ENCODE peak calls at places on chromosome 7, in nine cellular contexts. One of them, this sample, is unnamed.
A peak's percentile ranks its signal among the peaks of the same experiment; 100 is the strongest.

GRCh38 chr7:81887098-81887497 is 117.3 kb upstream of the HGF start:
- DNase-seq in CD4-positive, alpha-beta T cell: no peak
- DNase-seq in tibial artery: no peak
- DNase-seq in psoas muscle: no peak
- DNase-seq in fibroblast of lung: peak; percentile 37
- DNase-seq in glutamatergic neuron: no peak
- DNase-seq in Peyer's patch: no peak
- DNase-seq in cardiac muscle cell: peak; percentile 48
- DNase-seq in CD8-positive, alpha-beta T cell: no peak
- DNase-seq in this sample: no peak

GRCh38 chr7:116802144-116802747 is 60.1 kb upstream of the CAPZA2 start:
- DNase-seq in CD4-positive, alpha-beta T cell: no peak
- DNase-seq in tibial artery: no peak
- DNase-seq in psoas muscle: no peak
- DNase-seq in fibroblast of lung: peak; percentile 86
- DNase-seq in glutamatergic neuron: no peak
- DNase-seq in Peyer's patch: no peak
- DNase-seq in cardiac muscle cell: no peak
- DNase-seq in CD8-positive, alpha-beta T cell: no peak
- DNase-seq in this sample: no peak

GRCh38 chr7:96332325-96332724 is 10.4 kb upstream of the SLC25A13 start:
- DNase-seq in CD4-positive, alpha-beta T cell: no peak
- DNase-seq in tibial artery: no peak
- DNase-seq in psoas muscle: no peak
- DNase-seq in fibroblast of lung: no peak
- DNase-seq in glutamatergic neuron: no peak
- DNase-seq in Peyer's patch: no peak
- DNase-seq in cardiac muscle cell: no peak
- DNase-seq in CD8-positive, alpha-beta T cell: no peak
- DNase-seq in this sample: no peak

GRCh38 chr7:30169585-30169978 is 34.8 kb downstream of the MTURN start:
- DNase-seq in CD4-positive, alpha-beta T cell: no peak
- DNase-seq in tibial artery: no peak
- DNase-seq in psoas muscle: peak; percentile 34
- DNase-seq in fibroblast of lung: peak; percentile 61
- DNase-seq in glutamatergic neuron: no peak
- DNase-seq in Peyer's patch: no peak
- DNase-seq in cardiac muscle cell: no peak
- DNase-seq in CD8-positive, alpha-beta T cell: no peak
- DNase-seq in this sample: no peak

GRCh38 chr7:25259487-25260243 is 31.4 kb upstream of the NPVF start:
- DNase-seq in CD4-positive, alpha-beta T cell: peak; percentile 52
- DNase-seq in tibial artery: peak; percentile 76
- DNase-seq in psoas muscle: peak; percentile 32
- DNase-seq in fibroblast of lung: peak; percentile 59
- DNase-seq in glutamatergic neuron: peak; percentile 63
- DNase-seq in Peyer's patch: peak; percentile 87
- DNase-seq in cardiac muscle cell: peak; percentile 88
- DNase-seq in CD8-positive, alpha-beta T cell: peak; percentile 42
- DNase-seq in this sample: peak; percentile 44

GRCh38 chr7:96589038-96589437 is 120.6 kb downstream of the SEM1 start:
- DNase-seq in CD4-positive, alpha-beta T cell: no peak
- DNase-seq in tibial artery: no peak
- DNase-seq in psoas muscle: no peak
- DNase-seq in fibroblast of lung: no peak
- DNase-seq in glutamatergic neuron: no peak
- DNase-seq in Peyer's patch: no peak
- DNase-seq in cardiac muscle cell: no peak
- DNase-seq in CD8-positive, alpha-beta T cell: no peak
- DNase-seq in this sample: no peak

GRCh38 chr7:129376076-129376777 is 58.0 kb upstream of the STRIP2 start:
- DNase-seq in CD4-positive, alpha-beta T cell: no peak
- DNase-seq in tibial artery: no peak
- DNase-seq in psoas muscle: no peak
- DNase-seq in fibroblast of lung: peak; percentile 13
- DNase-seq in glutamatergic neuron: peak; percentile 34
- DNase-seq in Peyer's patch: peak; percentile 82
- DNase-seq in cardiac muscle cell: peak; percentile 31
- DNase-seq in CD8-positive, alpha-beta T cell: peak; percentile 5
- DNase-seq in this sample: peak; percentile 50

GRCh38 chr7:26995664-26996063 is 100.1 kb downstream of the HOXA1 start:
- DNase-seq in CD4-positive, alpha-beta T cell: no peak
- DNase-seq in tibial artery: no peak
- DNase-seq in psoas muscle: no peak
- DNase-seq in fibroblast of lung: no peak
- DNase-seq in glutamatergic neuron: no peak
- DNase-seq in Peyer's patch: no peak
- DNase-seq in cardiac muscle cell: no peak
- DNase-seq in CD8-positive, alpha-beta T cell: no peak
- DNase-seq in this sample: no peak

GRCh38 chr7:31860925-31861324 is 173.9 kb downstream of the PPP1R17 start:
- DNase-seq in CD4-positive, alpha-beta T cell: no peak
- DNase-seq in tibial artery: no peak
- DNase-seq in psoas muscle: no peak
- DNase-seq in fibroblast of lung: peak; percentile 34
- DNase-seq in glutamatergic neuron: no peak
- DNase-seq in Peyer's patch: no peak
- DNase-seq in cardiac muscle cell: no peak
- DNase-seq in CD8-positive, alpha-beta T cell: no peak
- DNase-seq in this sample: no peak

GRCh38 chr7:26201261-26202018 is at the start of gene CBX3:
- DNase-seq in CD4-positive, alpha-beta T cell: peak; percentile 80
- DNase-seq in tibial artery: peak; percentile 95
- DNase-seq in psoas muscle: peak; percentile 91
- DNase-seq in fibroblast of lung: peak; percentile 71
- DNase-seq in glutamatergic neuron: peak; percentile 95
- DNase-seq in Peyer's patch: peak; percentile 97
- DNase-seq in cardiac muscle cell: peak; percentile 86
- DNase-seq in CD8-positive, alpha-beta T cell: peak; percentile 85
- DNase-seq in this sample: peak; percentile 76

GRCh38 chr7:156523447-156524048 is 117.0 kb upstream of the RNF32 start:
- DNase-seq in CD4-positive, alpha-beta T cell: no peak
- DNase-seq in tibial artery: no peak
- DNase-seq in psoas muscle: no peak
- DNase-seq in fibroblast of lung: no peak
- DNase-seq in glutamatergic neuron: no peak
- DNase-seq in Peyer's patch: no peak
- DNase-seq in cardiac muscle cell: no peak
- DNase-seq in CD8-positive, alpha-beta T cell: no peak
- DNase-seq in this sample: no peak

GRCh38 chr7:137591444-137591843 is 247.9 kb upstream of the PTN start:
- DNase-seq in CD4-positive, alpha-beta T cell: no peak
- DNase-seq in tibial artery: no peak
- DNase-seq in psoas muscle: no peak
- DNase-seq in fibroblast of lung: peak; percentile 80
- DNase-seq in glutamatergic neuron: no peak
- DNase-seq in Peyer's patch: no peak
- DNase-seq in cardiac muscle cell: peak; percentile 66
- DNase-seq in CD8-positive, alpha-beta T cell: no peak
- DNase-seq in this sample: no peak

GRCh38 chr7:108097703-108098102 is 32.5 kb downstream of the LAMB4 start:
- DNase-seq in CD4-positive, alpha-beta T cell: no peak
- DNase-seq in tibial artery: no peak
- DNase-seq in psoas muscle: no peak
- DNase-seq in fibroblast of lung: no peak
- DNase-seq in glutamatergic neuron: no peak
- DNase-seq in Peyer's patch: no peak
- DNase-seq in cardiac muscle cell: peak; percentile 46
- DNase-seq in CD8-positive, alpha-beta T cell: no peak
- DNase-seq in this sample: no peak

GRCh38 chr7:122457325-122457724 is 152.8 kb upstream of the FEZF1 start:
- DNase-seq in CD4-positive, alpha-beta T cell: no peak
- DNase-seq in tibial artery: no peak
- DNase-seq in psoas muscle: no peak
- DNase-seq in fibroblast of lung: no peak
- DNase-seq in glutamatergic neuron: no peak
- DNase-seq in Peyer's patch: no peak
- DNase-seq in cardiac muscle cell: no peak
- DNase-seq in CD8-positive, alpha-beta T cell: no peak
- DNase-seq in this sample: no peak

GRCh38 chr7:2138146-2138765 is 94.5 kb downstream of the MAD1L1 start:
- DNase-seq in CD4-positive, alpha-beta T cell: peak; percentile 47
- DNase-seq in tibial artery: no peak
- DNase-seq in psoas muscle: no peak
- DNase-seq in fibroblast of lung: no peak
- DNase-seq in glutamatergic neuron: no peak
- DNase-seq in Peyer's patch: peak; percentile 71
- DNase-seq in cardiac muscle cell: no peak
- DNase-seq in CD8-positive, alpha-beta T cell: peak; percentile 46
- DNase-seq in this sample: no peak

GRCh38 chr7:122885583-122886356 is 490 bp downstream of the CADPS2 start:
- DNase-seq in CD4-positive, alpha-beta T cell: no peak
- DNase-seq in tibial artery: peak; percentile 66
- DNase-seq in psoas muscle: peak; percentile 42
- DNase-seq in fibroblast of lung: peak; percentile 51
- DNase-seq in glutamatergic neuron: peak; percentile 63
- DNase-seq in Peyer's patch: peak; percentile 50
- DNase-seq in cardiac muscle cell: peak; percentile 50
- DNase-seq in CD8-positive, alpha-beta T cell: no peak
- DNase-seq in this sample: no peak

GRCh38 chr7:99928994-99929729 is at the start of gene GJC3:
- DNase-seq in CD4-positive, alpha-beta T cell: peak; percentile 15
- DNase-seq in tibial artery: no peak
- DNase-seq in psoas muscle: peak; percentile 46
- DNase-seq in fibroblast of lung: peak; percentile 47
- DNase-seq in glutamatergic neuron: peak; percentile 67
- DNase-seq in Peyer's patch: peak; percentile 73
- DNase-seq in cardiac muscle cell: peak; percentile 65
- DNase-seq in CD8-positive, alpha-beta T cell: peak; percentile 38
- DNase-seq in this sample: no peak

GRCh38 chr7:142323706-142324105 is 65.8 kb upstream of the PRSS58 start:
- DNase-seq in CD4-positive, alpha-beta T cell: no peak
- DNase-seq in tibial artery: no peak
- DNase-seq in psoas muscle: peak; percentile 27
- DNase-seq in fibroblast of lung: no peak
- DNase-seq in glutamatergic neuron: peak; percentile 91
- DNase-seq in Peyer's patch: no peak
- DNase-seq in cardiac muscle cell: peak; percentile 8
- DNase-seq in CD8-positive, alpha-beta T cell: no peak
- DNase-seq in this sample: no peak
- TF ChIP-seq CTCF in CD4-positive, alpha-beta T cell: peak; percentile 45
- TF ChIP-seq CTCF in tibial artery: no peak
- TF ChIP-seq CTCF in psoas muscle: peak; percentile 26
- TF ChIP-seq CTCF in fibroblast of lung: no peak
- TF ChIP-seq CTCF in glutamatergic neuron: peak; percentile 83
- TF ChIP-seq CTCF in Peyer's patch: peak; percentile 30
- TF ChIP-seq CTCF in cardiac muscle cell: peak; percentile 25
- TF ChIP-seq CTCF in CD8-positive, alpha-beta T cell: peak; percentile 51
- TF ChIP-seq CTCF in this sample: peak; percentile 54

GRCh38 chr7:6559896-6560295 is 8.6 kb upstream of the GRID2IP start:
- DNase-seq in CD4-positive, alpha-beta T cell: no peak
- DNase-seq in tibial artery: no peak
- DNase-seq in psoas muscle: no peak
- DNase-seq in fibroblast of lung: no peak
- DNase-seq in glutamatergic neuron: no peak
- DNase-seq in Peyer's patch: no peak
- DNase-seq in cardiac muscle cell: no peak
- DNase-seq in CD8-positive, alpha-beta T cell: no peak
- DNase-seq in this sample: no peak

GRCh38 chr7:6556196-6556595 is 4.9 kb upstream of the GRID2IP start:
- DNase-seq in CD4-positive, alpha-beta T cell: no peak
- DNase-seq in tibial artery: no peak
- DNase-seq in psoas muscle: no peak
- DNase-seq in fibroblast of lung: no peak
- DNase-seq in glutamatergic neuron: no peak
- DNase-seq in Peyer's patch: peak; percentile 51
- DNase-seq in cardiac muscle cell: no peak
- DNase-seq in CD8-positive, alpha-beta T cell: no peak
- DNase-seq in this sample: no peak

GRCh38 chr7:6554848-6555247 is 3.6 kb upstream of the GRID2IP start:
- DNase-seq in CD4-positive, alpha-beta T cell: no peak
- DNase-seq in tibial artery: no peak
- DNase-seq in psoas muscle: no peak
- DNase-seq in fibroblast of lung: no peak
- DNase-seq in glutamatergic neuron: no peak
- DNase-seq in Peyer's patch: no peak
- DNase-seq in cardiac muscle cell: no peak
- DNase-seq in CD8-positive, alpha-beta T cell: no peak
- DNase-seq in this sample: no peak

GRCh38 chr7:6553460-6554044 is 2.3 kb upstream of the GRID2IP start:
- DNase-seq in CD4-positive, alpha-beta T cell: no peak
- DNase-seq in tibial artery: no peak
- DNase-seq in psoas muscle: no peak
- DNase-seq in fibroblast of lung: no peak
- DNase-seq in glutamatergic neuron: no peak
- DNase-seq in Peyer's patch: no peak
- DNase-seq in cardiac muscle cell: no peak
- DNase-seq in CD8-positive, alpha-beta T cell: no peak
- DNase-seq in this sample: no peak

GRCh38 chr7:6558837-6559236 is 7.6 kb upstream of the GRID2IP start:
- DNase-seq in CD4-positive, alpha-beta T cell: no peak
- DNase-seq in tibial artery: no peak
- DNase-seq in psoas muscle: no peak
- DNase-seq in fibroblast of lung: peak; percentile 25
- DNase-seq in glutamatergic neuron: peak; percentile 46
- DNase-seq in Peyer's patch: peak; percentile 49
- DNase-seq in cardiac muscle cell: peak; percentile 69
- DNase-seq in CD8-positive, alpha-beta T cell: no peak
- DNase-seq in this sample: no peak
- TF ChIP-seq CTCF in CD4-positive, alpha-beta T cell: peak; percentile 49
- TF ChIP-seq CTCF in tibial artery: no peak
- TF ChIP-seq CTCF in psoas muscle: peak; percentile 17
- TF ChIP-seq CTCF in fibroblast of lung: peak; percentile 53
- TF ChIP-seq CTCF in glutamatergic neuron: peak; percentile 61
- TF ChIP-seq CTCF in Peyer's patch: peak; percentile 38
- TF ChIP-seq CTCF in cardiac muscle cell: peak; percentile 61
- TF ChIP-seq CTCF in CD8-positive, alpha-beta T cell: peak; percentile 27
- TF ChIP-seq CTCF in this sample: peak; percentile 54

DNA sequence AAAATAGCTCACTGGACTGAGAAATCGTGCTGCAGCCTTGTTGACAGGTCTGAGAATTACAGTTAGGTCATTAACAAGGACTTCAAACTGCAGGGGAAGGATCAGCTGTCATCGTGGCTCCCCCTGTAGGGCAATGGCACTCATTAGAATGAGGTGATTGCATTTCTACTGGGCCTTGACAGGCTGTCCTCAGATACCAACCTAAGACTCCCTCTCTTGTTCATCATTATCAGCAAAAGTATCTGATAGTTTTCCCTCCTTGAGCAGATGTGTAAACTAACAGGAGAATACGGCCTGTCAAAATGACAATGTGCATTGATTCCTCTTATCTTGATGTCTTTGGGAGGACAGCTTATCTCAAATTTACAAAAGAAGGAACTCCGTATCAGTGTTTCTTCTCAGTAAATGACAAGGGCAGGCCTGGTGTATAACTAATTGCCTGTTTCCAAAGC is 648.5 kb upstream of the LRRN3 start:
- DNase-seq in CD4-positive, alpha-beta T cell: no peak
- DNase-seq in tibial artery: no peak
- DNase-seq in psoas muscle: no peak
- DNase-seq in fibroblast of lung: no peak
- DNase-seq in glutamatergic neuron: peak; percentile 70
- DNase-seq in Peyer's patch: no peak
- DNase-seq in cardiac muscle cell: no peak
- DNase-seq in CD8-positive, alpha-beta T cell: no peak
- DNase-seq in this sample: no peak
- TF ChIP-seq CTCF in CD4-positive, alpha-beta T cell: no peak
- TF ChIP-seq CTCF in tibial artery: no peak
- TF ChIP-seq CTCF in psoas muscle: no peak
- TF ChIP-seq CTCF in fibroblast of lung: peak; percentile 70
- TF ChIP-seq CTCF in glutamatergic neuron: peak; percentile 70
- TF ChIP-seq CTCF in Peyer's patch: no peak
- TF ChIP-seq CTCF in cardiac muscle cell: no peak
- TF ChIP-seq CTCF in CD8-positive, alpha-beta T cell: no peak
- TF ChIP-seq CTCF in this sample: peak; percentile 54

GRCh38 chr7:103833401-103833800 is 156.1 kb downstream of the RELN start:
- DNase-seq in CD4-positive, alpha-beta T cell: no peak
- DNase-seq in tibial artery: no peak
- DNase-seq in psoas muscle: no peak
- DNase-seq in fibroblast of lung: no peak
- DNase-seq in glutamatergic neuron: no peak
- DNase-seq in Peyer's patch: no peak
- DNase-seq in cardiac muscle cell: no peak
- DNase-seq in CD8-positive, alpha-beta T cell: no peak
- DNase-seq in this sample: no peak
- TF ChIP-seq CTCF in CD4-positive, alpha-beta T cell: no peak
- TF ChIP-seq CTCF in tibial artery: no peak
- TF ChIP-seq CTCF in psoas muscle: no peak
- TF ChIP-seq CTCF in fibroblast of lung: no peak
- TF ChIP-seq CTCF in glutamatergic neuron: no peak
- TF ChIP-seq CTCF in Peyer's patch: no peak
- TF ChIP-seq CTCF in cardiac muscle cell: no peak
- TF ChIP-seq CTCF in CD8-positive, alpha-beta T cell: no peak
- TF ChIP-seq CTCF in this sample: no peak